ENCODE peak calls at places on chromosomes 11 and 22, in seven cellular contexts. J is type B pancreatic cell, P is endodermal cell, Z is tibial nerve, W is HFF-Myc, I is neural progenitor cell, Y is astrocyte of the spinal cord. D is an unnamed sample.
A peak's percentile ranks its signal among the peaks of the same experiment; 100 is the strongest.

GRCh38 chr11:27754035-27755017 is 54.1 kb upstream of the BDNF start:
- DNase-seq in I (no peak), Z (no peak), W (no peak), J (no peak), Y (peak; percentile 93), P (no peak), D (no peak)

GRCh38 chr11:65558002-65558784 is at the start of gene LTBP3:
- DNase-seq in Y (peak; percentile 90), J (no peak), I (peak; percentile 69), Z (peak; percentile 70), P (peak; percentile 83), W (no peak), D (peak; percentile 55)

GRCh38 chr11:48064306-48064705 is 83.9 kb downstream of the PTPRJ start:
- DNase-seq in W (no peak), J (no peak), Z (no peak), I (no peak), Y (peak; percentile 71), P (no peak), D (peak; percentile 65)

GRCh38 chr11:115303304-115303703 is 200.9 kb downstream of the CADM1 start:
- DNase-seq in W (no peak), I (no peak), Y (no peak), Z (no peak), J (no peak), P (no peak), D (no peak)

GRCh38 chr11:117220568-117220967 is 11.3 kb downstream of the PCSK7 start:
- DNase-seq in Y (no peak), I (no peak), J (no peak), W (no peak), Z (peak; percentile 55), P (no peak), D (no peak)

GRCh38 chr11:113728814-113729213 is 22.7 kb upstream of the TMPRSS5 start:
- DNase-seq in I (no peak), J (no peak), W (no peak), Y (no peak), Z (no peak), P (no peak), D (no peak)

GRCh38 chr22:21760640-21761039 is 25.0 kb upstream of the YPEL1 start:
- DNase-seq in P (no peak), W (no peak), J (no peak), Z (no peak), Y (peak; percentile 90), I (no peak), D (peak; percentile 35)

GRCh38 chr22:39021552-39022250 is 774 bp downstream of the APOBEC3D start:
- DNase-seq in J (no peak), P (no peak), W (no peak), Y (no peak), Z (no peak), I (no peak), D (no peak)

GRCh38 chr11:506238-506949 is 648 bp downstream of the RNH1 start:
- DNase-seq in I (peak; percentile 99), Y (peak; percentile 98), Z (peak; percentile 92), W (peak; percentile 91), J (peak; percentile 99), P (peak; percentile 98), D (peak; percentile 97)

GRCh38 chr11:14275081-14275480 is 83.9 kb downstream of the RRAS2 start:
- DNase-seq in W (no peak), P (no peak), Y (peak; percentile 46), J (no peak), I (no peak), Z (no peak), D (no peak)

GRCh38 chr22:20652582-20652981 is 121.3 kb upstream of the SERPIND1 start:
- DNase-seq in W (no peak), Y (no peak), P (no peak), I (no peak), J (no peak), Z (no peak), D (no peak)

GRCh38 chr11:119496997-119497396 is 74.0 kb upstream of the THY1 start:
- DNase-seq in I (no peak), J (no peak), Y (no peak), Z (no peak), P (peak; percentile 54), W (no peak), D (no peak)

GRCh38 chr11:93020248-93021088 is 51.0 kb downstream of the MTNR1B start:
- DNase-seq in W (peak; percentile 61), I (no peak), Z (no peak), Y (peak; percentile 89), J (no peak), P (no peak), D (peak; percentile 54)

GRCh38 chr11:117502285-117502856 is 174.7 kb downstream of the CEP164 start:
- DNase-seq in I (no peak), P (no peak), Y (no peak), J (no peak), Z (no peak), W (no peak), D (no peak)

GRCh38 chr22:45237065-45237990 is 3.4 kb downstream of the KIAA0930 start:
- DNase-seq in J (no peak), Y (no peak), Z (no peak), W (no peak), P (no peak), I (no peak), D (no peak)

GRCh38 chr11:61697764-61698163 is 17.6 kb downstream of the DAGLA start:
- DNase-seq in J (no peak), W (no peak), I (no peak), Y (no peak), P (no peak), Z (no peak), D (no peak)

GRCh38 chr11:130442728-130443127 is 5.7 kb upstream of the ADAMTS15 start:
- DNase-seq in I (no peak), Z (no peak), Y (peak; percentile 14), P (no peak), W (no peak), J (no peak), D (no peak)

GRCh38 chr11:114441921-114442320 is 2.7 kb downstream of the REXO2 start:
- DNase-seq in Y (no peak), I (no peak), W (no peak), J (no peak), Z (no peak), P (no peak), D (no peak)

GRCh38 chr11:2320591-2321310 is 18.9 kb downstream of the TSPAN32 start:
- DNase-seq in Y (no peak), Z (no peak), P (no peak), J (peak; percentile 57), W (no peak), I (no peak), D (no peak)

GRCh38 chr22:37192741-37193140 is 4.7 kb upstream of the C1QTNF6 start:
- DNase-seq in Z (no peak), I (no peak), W (no peak), Y (no peak), P (no peak), J (no peak), D (no peak)

GRCh38 chr11:118921121-118921928 is 4.4 kb downstream of the BCL9L start:
- DNase-seq in Z (peak; percentile 85), J (no peak), Y (peak; percentile 70), W (no peak), P (peak; percentile 93), I (peak; percentile 77), D (peak; percentile 55)

GRCh38 chr11:15493066-15493465 is 378.3 kb downstream of the INSC start:
- DNase-seq in Y (peak; percentile 73), J (no peak), I (no peak), W (no peak), Z (no peak), P (no peak), D (no peak)

GRCh38 chr11:13140028-13140870 is 131.1 kb downstream of the RASSF10 start:
- DNase-seq in I (no peak), P (no peak), J (no peak), Y (peak; percentile 70), W (peak; percentile 14), Z (no peak), D (no peak)

GRCh38 chr11:71281901-71282300 is 29.5 kb upstream of the SHANK2 start:
- DNase-seq in P (peak; percentile 33), Y (no peak), Z (no peak), J (no peak), W (no peak), I (no peak), D (no peak)

GRCh38 chr11:90423378-90423777 is 200.5 kb upstream of the CHORDC1 start:
- DNase-seq in Z (no peak), W (no peak), J (no peak), Y (no peak), P (no peak), I (peak; percentile 47), D (no peak)

GRCh38 chr11:75577198-75577597 is 15.1 kb downstream of the SERPINH1 start:
- DNase-seq in J (no peak), P (peak; percentile 88), W (no peak), I (peak; percentile 59), Z (peak; percentile 66), Y (no peak), D (peak; percentile 58)
- TF ChIP-seq CTCF in J (peak; percentile 73), P (peak; percentile 81), W (peak; percentile 56), I (peak; percentile 60), Z (peak; percentile 60), Y (peak; percentile 66), D (peak; percentile 82)

DNA sequence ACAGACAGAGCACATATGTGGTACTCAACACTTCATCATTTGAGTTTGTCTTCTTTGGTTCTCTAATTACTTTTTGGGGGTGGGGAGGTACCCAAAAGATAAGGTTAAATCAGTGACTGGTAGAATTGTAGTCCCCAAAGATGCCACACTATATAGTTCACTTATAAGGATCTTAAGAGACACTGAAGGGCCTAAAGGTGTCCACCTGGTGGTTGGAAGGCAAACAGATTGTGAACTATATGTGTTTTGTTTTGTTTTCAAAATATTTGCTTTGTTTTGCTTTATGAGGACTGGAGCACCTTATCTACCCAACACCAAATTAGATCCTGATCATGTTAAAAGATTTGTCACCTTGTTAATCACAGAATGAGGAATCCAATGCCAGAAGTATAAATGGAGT is 136.1 kb downstream of the DCDC1 start:
- DNase-seq in Y (no peak), W (no peak), Z (no peak), I (no peak), J (no peak), P (no peak), D (no peak)
- TF ChIP-seq CTCF in Y (no peak), W (peak; percentile 13), Z (no peak), I (peak; percentile 55), J (peak; percentile 69), P (peak; percentile 83), D (peak; percentile 51)

GRCh38 chr22:43343262-43343988 is at the start of gene SCUBE1:
- DNase-seq in Y (no peak), J (peak; percentile 83), Z (peak; percentile 53), I (peak; percentile 95), P (peak; percentile 91), W (no peak), D (no peak)
- TF ChIP-seq CTCF in Y (no peak), J (no peak), Z (no peak), I (no peak), P (no peak), W (no peak), D (no peak)

DNA sequence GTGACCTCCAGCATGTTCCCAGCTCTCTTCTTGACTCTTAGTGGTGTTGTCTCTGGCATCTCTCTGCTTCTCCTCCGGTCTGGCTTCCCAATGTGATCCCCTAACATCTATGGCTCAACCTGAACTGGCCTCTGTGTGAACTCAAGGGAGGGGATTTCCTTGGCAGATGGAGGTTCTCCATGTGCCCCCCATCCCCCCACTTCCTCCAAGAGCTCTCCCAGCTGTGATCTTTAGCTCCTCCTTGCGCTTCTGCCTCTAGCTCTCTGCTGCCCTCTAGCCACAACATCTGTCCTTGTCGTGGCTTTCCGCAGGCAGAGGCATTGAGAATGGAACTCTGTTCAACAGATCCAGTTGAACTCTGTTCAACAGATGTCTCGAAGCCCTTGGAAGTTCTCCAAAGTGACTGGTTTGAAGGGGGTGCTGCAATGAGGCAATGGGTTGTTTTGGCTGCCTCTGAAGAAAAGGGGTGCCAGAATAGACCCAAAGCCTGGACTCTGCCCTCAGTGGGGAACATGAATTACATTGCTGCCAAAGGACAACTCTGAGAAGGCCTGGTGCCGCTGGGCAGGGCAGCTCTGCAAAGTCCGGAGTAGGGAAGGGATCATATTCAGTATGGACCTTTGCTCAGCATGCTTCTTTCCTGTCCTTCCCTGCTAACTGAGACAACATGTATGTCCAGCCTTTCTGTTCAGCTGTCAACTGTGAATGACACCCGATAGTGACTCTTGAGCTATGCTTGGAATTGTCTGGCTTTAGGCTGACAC is 61.9 kb downstream of the ADM start:
- DNase-seq in Z (peak; percentile 92), J (peak; percentile 77), W (peak; percentile 95), I (peak; percentile 88), P (peak; percentile 96), Y (peak; percentile 94), D (peak; percentile 79)
- TF ChIP-seq CTCF in Z (peak; percentile 81), J (peak; percentile 82), W (peak; percentile 96), I (peak; percentile 85), P (peak; percentile 97), Y (peak; percentile 92), D (peak; percentile 92)